ENCODE peak calls at places on chromosomes 5 and 9, in six cellular contexts. D is AG09319, C is astrocyte, R is left lung, Y is mammary epithelial cell, U is left ventricle myocardium inferior. J is an unnamed sample.

GRCh38 chr5:158755971-158756370 is 343.7 kb downstream of the EBF1 start:
- DNase-seq in C (peak; percentile 75), R (no peak), D (no peak), U (no peak), Y (no peak), J (no peak)

GRCh38 chr5:153959134-153959957 is 79.4 kb downstream of the FAM114A2 start:
- DNase-seq in R (no peak), D (no peak), C (peak; percentile 61), Y (no peak), U (no peak), J (peak; percentile 35)

GRCh38 chr5:73376618-73377170 is 71.9 kb downstream of the FOXD1 start:
- DNase-seq in Y (peak; percentile 65), R (no peak), U (no peak), C (peak; percentile 81), D (no peak), J (peak; percentile 41)

GRCh38 chr5:14628346-14628745 is 36.2 kb upstream of the OTULIN start:
- DNase-seq in R (no peak), C (peak; percentile 40), D (peak; percentile 2), Y (peak; percentile 40), U (no peak), J (peak; percentile 76)

GRCh38 chr5:169970911-169971436 is 9.3 kb downstream of the INSYN2B start:
- DNase-seq in Y (peak; percentile 89), D (peak; percentile 28), C (peak; percentile 83), R (peak; percentile 70), U (peak; percentile 25), J (peak; percentile 70)

GRCh38 chr5:180082633-180083420 is 11.3 kb upstream of the RNF130 start:
- DNase-seq in Y (no peak), R (no peak), D (no peak), U (no peak), C (no peak), J (no peak)

GRCh38 chr9:86485359-86485758 is 131.1 kb upstream of the TUT7 start:
- DNase-seq in Y (no peak), C (no peak), R (no peak), D (no peak), U (no peak), J (no peak)

GRCh38 chr9:90007516-90008430 is 403.0 kb downstream of the GADD45G start:
- DNase-seq in C (peak; percentile 95), R (no peak), Y (peak; percentile 79), D (peak; percentile 36), U (no peak), J (peak; percentile 54)

GRCh38 chr9:80204054-80204453 is 632.3 kb downstream of the TLE4 start:
- DNase-seq in C (no peak), D (no peak), Y (peak; percentile 3), U (no peak), R (no peak), J (no peak)

GRCh38 chr9:106655966-106656365 is 207.0 kb upstream of the ZNF462 start:
- DNase-seq in Y (no peak), C (no peak), D (no peak), U (no peak), R (no peak), J (no peak)

DNA sequence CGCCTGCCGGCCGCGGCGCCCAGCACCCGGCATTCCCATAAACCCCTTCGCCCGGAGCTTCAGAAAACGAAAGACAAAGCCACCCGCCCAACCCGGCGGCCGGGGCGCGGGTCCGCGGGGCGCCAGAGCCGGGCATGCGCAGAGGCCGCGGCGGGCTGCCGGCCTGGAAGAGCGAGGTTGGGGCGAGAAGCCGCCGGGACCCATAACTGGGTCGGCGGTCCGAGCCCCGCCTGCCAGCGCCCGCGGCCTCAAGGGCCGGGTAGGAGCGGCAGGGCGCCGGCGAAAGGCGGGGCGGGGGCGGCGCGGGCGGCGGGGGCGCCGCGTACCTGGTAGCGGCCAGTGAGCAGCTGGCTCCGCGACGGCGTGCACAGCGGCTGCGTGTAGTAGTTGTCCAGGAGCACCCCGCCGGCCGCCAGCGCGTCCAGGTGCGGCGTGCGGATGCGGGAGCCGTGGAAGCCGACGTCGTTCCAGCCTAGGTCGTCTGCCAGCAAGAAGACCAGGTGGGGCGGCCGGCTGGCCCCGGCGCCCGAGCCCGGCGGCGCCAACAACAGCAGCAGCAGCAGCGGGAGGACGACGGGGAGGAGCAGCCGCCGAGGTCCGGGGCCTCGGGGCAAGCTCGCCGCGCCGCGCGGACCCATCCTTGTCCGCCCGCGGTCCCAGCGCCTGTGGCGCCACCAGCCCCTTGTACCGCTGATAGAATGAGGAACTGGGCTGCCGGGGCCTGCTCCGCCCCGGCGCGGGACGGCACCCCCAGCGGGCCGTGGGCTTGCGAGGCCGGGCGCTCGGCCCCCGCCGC is at the start of gene ARSB:
- DNase-seq in R (peak; percentile 96), D (no peak), Y (peak; percentile 82), U (peak; percentile 86), C (peak; percentile 65), J (peak; percentile 81)
- TF ChIP-seq CTCF in R (no peak), D (peak; percentile 35), Y (peak; percentile 4), U (peak; percentile 61), C (no peak), J (peak; percentile 33)

GRCh38 chr5:178433273-178433775 is 156.9 kb downstream of the COL23A1 start:
- DNase-seq in U (no peak), Y (no peak), C (no peak), D (no peak), R (no peak), J (no peak)

GRCh38 chr5:178434016-178434761 is 156.0 kb downstream of the COL23A1 start:
- DNase-seq in Y (no peak), C (no peak), R (no peak), U (no peak), D (no peak), J (no peak)

GRCh38 chr5:178436326-178436940 is 153.8 kb downstream of the COL23A1 start:
- DNase-seq in R (no peak), Y (no peak), C (no peak), U (no peak), D (no peak), J (no peak)

GRCh38 chr5:178435321-178436238 is 154.6 kb downstream of the COL23A1 start:
- DNase-seq in R (no peak), D (no peak), C (no peak), Y (no peak), U (no peak), J (no peak)

DNA sequence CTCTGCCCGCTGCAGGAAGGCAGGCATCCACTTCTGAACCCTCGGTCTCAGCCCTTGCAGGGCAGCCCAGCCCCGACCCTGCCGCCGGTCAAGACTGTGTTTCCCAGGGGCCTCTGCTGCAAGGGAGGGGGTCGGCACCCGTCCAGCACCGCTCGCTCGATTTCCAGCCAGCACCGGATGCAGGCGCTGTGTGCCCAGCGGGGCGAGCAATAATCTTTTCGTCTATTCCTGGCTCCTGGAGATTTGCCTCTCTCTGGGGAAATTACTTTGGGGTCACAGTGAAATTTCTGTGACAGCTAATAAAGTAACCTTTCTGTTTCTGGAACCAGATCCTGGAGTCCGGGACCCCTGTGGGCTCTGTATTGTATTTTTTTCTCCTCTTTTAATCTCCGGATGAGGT is 155.3 kb downstream of the COL23A1 start:
- DNase-seq in R (no peak), Y (no peak), D (no peak), C (no peak), U (peak; percentile 67), J (no peak)
- TF ChIP-seq CTCF in R (no peak), Y (no peak), D (no peak), C (no peak), U (no peak), J (no peak)

GRCh38 chr9:118568704-118569103 is 800.5 kb downstream of the BRINP1 start:
- DNase-seq in Y (no peak), U (no peak), C (no peak), R (no peak), D (no peak), J (no peak)
- TF ChIP-seq CTCF in Y (no peak), U (no peak), C (no peak), R (no peak), D (no peak), J (no peak)

DNA sequence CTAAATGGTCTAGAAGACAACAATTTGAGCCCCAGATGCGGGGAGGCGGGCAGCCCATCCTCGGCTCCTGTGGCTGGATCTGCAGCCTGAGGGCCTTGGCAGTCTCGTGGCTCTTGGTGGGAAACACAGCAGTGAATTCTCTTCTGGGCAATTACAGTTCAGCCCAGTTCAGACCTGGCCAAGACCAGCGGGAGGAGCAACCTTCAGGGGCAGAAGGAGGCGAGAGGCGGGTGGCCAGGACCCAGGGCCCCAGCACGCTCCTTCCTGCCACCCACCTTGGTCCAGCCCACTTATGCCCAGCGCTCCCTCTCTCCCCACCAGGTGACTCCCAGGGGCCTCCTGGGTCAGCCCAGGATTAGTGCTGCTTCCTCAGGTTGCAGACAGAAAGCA is 7.8 kb downstream of the MYMK start:
- DNase-seq in R (peak; percentile 53), C (no peak), Y (no peak), U (no peak), D (no peak), J (no peak)
- TF ChIP-seq CTCF in R (no peak), C (no peak), Y (no peak), U (no peak), D (no peak), J (no peak)

GRCh38 chr5:119943148-119943547 is 313.8 kb downstream of the FAM170A start:
- DNase-seq in C (peak; percentile 3), Y (no peak), D (peak; percentile 0), U (no peak), R (no peak), J (peak; percentile 37)
- TF ChIP-seq CTCF in C (peak; percentile 18), Y (no peak), D (peak; percentile 18), U (peak; percentile 51), R (peak; percentile 17), J (no peak)

GRCh38 chr9:32572900-32573523 is at the start of gene NDUFB6:
- DNase-seq in U (peak; percentile 95), D (peak; percentile 60), Y (peak; percentile 84), R (peak; percentile 99), C (peak; percentile 85), J (peak; percentile 95)
- TF ChIP-seq CTCF in U (no peak), D (no peak), Y (no peak), R (no peak), C (no peak), J (no peak)

DNA sequence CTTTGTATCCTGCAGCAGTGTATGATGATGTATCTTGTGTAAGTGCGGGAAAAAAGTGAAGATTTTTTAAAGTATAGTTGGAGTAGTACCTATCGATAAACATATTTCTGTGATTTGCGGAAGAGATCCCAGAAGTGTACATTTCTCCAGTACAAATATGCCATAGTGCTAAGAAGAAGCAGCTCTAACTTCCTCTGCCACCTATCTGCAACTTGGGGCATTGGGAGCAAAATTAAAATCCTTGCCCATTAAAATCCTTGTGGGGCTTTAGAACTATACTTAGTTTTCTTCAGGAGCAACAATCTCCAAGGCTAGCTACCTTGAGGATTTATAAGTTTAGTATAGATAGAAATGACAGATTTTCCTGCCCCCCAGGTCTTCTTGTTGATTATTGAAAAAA is 123.7 kb downstream of the VCAN start:
- DNase-seq in C (no peak), U (no peak), R (no peak), Y (no peak), D (no peak), J (no peak)
- TF ChIP-seq CTCF in C (peak; percentile 20), U (no peak), R (no peak), Y (no peak), D (no peak), J (peak; percentile 37)

GRCh38 chr5:36066540-36067210 is at the start of gene UGT3A2:
- DNase-seq in C (no peak), R (no peak), D (no peak), U (no peak), Y (no peak), J (no peak)
- TF ChIP-seq CTCF in C (no peak), R (no peak), D (no peak), U (no peak), Y (no peak), J (no peak)

GRCh38 chr5:18043344-18043743 is 409.1 kb downstream of the TAF11L14 start:
- DNase-seq in Y (peak; percentile 64), D (no peak), C (no peak), U (no peak), R (no peak), J (no peak)
- TF ChIP-seq CTCF in Y (no peak), D (no peak), C (no peak), U (no peak), R (no peak), J (no peak)

J was measured in fibroblast of pulmonary artery.